ENCODE peak calls at places on chromosomes 2 and 18, in ten cellular contexts. W is sigmoid colon, B is GM20000, P is ovary, J is progenitor cell of endocrine pancreas, E is uterus, N is B cell, O is bronchial epithelial cell, K is lower leg skin, Y is fibroblast of the aortic adventitia. D is an unnamed sample.

GRCh38 chr18:62954341-62954740 is 239.0 kb downstream of the PHLPP1 start:
- DNase-seq in Y (peak; percentile 23), J (no peak), W (no peak), K (no peak), P (no peak), E (no peak), N (no peak), O (peak; percentile 84), B (no peak), D (no peak)

GRCh38 chr2:33204945-33205344 is 258.2 kb downstream of the LTBP1 start:
- DNase-seq in B (peak; percentile 14), P (no peak), W (no peak), K (no peak), J (no peak), N (no peak), O (no peak), Y (no peak), E (no peak), D (no peak)

GRCh38 chr2:218008060-218009040 is 5.6 kb upstream of the TNS1 start:
- DNase-seq in E (no peak), J (no peak), K (no peak), N (no peak), P (no peak), O (no peak), Y (peak; percentile 67), W (no peak), B (no peak), D (no peak)

GRCh38 chr2:175007510-175007909 is 2.3 kb upstream of the CHN1 start:
- DNase-seq in Y (no peak), K (no peak), W (no peak), O (no peak), P (no peak), E (no peak), B (no peak), N (no peak), J (no peak), D (no peak)

GRCh38 chr18:61545281-61546245 is 212.3 kb downstream of the CDH20 start:
- DNase-seq in O (no peak), Y (no peak), W (no peak), B (no peak), P (no peak), K (no peak), J (no peak), N (no peak), E (no peak), D (no peak)

GRCh38 chr2:238629064-238629463 is 202.3 kb downstream of the ASB1 start:
- DNase-seq in W (no peak), B (no peak), P (no peak), J (no peak), O (no peak), K (no peak), E (no peak), Y (no peak), N (no peak), D (no peak)

GRCh38 chr18:49510393-49511115 is 23.5 kb upstream of the C18orf32 start:
- DNase-seq in J (peak; percentile 36), O (peak; percentile 44), P (peak; percentile 42), N (peak; percentile 72), K (no peak), Y (peak; percentile 64), E (peak; percentile 32), B (peak; percentile 56), W (no peak), D (peak; percentile 51)

GRCh38 chr2:124524155-124524910 is 499.2 kb downstream of the CNTNAP5 start:
- DNase-seq in B (no peak), O (no peak), N (no peak), J (no peak), P (no peak), Y (no peak), E (no peak), K (no peak), W (no peak), D (no peak)

DNA sequence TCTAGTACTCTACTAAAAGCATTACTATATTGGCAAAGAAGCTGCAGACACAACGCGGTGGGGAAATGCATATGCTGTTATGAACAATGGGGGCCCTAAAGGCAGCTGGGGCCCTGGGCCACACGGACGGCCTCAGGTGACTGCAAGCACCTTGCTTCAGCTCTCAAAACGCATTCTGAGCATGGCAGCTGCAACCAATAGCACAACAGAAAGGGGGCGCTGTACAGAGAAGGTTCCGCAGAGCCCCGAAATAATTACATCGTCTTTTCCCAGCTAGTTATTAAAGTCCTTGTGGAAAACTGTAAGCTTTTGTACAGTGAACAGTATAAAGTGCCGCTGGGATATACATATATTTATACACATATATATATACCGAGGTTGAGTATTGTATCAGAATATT is 45.3 kb upstream of the PXDN start:
- DNase-seq in N (no peak), B (no peak), J (no peak), P (no peak), O (no peak), W (no peak), E (no peak), K (no peak), Y (no peak), D (no peak)
- TF ChIP-seq CTCF in N (no peak), B (no peak), J (no peak), P (no peak), O (no peak), W (no peak), E (no peak), K (no peak), Y (no peak), D (no peak)

DNA sequence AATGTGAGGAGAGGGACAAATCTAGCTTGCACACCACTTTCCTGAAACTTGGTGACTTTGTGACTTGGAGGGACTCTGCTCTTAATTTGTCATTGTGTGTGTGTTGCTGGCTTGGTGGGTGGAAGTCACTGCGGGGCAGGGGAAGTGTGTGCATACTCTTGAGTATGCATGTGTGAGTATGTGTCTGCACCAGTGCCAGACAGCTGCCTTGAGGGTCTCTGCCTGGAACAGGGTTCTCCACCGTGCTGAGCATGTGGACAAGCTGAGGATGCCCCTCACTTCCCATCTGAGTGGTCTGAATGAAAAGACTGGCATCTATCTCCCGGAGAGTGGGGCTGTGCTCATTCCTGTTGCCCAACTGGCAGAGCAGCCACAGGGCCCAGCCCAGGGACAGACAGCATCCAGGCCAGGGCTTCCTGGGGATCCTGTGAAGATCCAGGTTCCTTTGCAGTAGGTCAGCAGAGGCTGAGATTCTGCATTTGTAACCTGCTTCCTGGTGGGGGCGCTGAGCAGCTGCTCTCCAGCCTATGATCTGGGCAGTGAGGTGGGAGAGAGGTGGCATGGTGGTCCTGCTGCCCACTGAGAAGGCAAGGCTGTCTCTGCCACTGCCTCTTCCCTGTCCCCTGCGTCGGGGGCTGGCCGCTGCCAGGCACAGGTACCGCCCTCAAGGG is 138.9 kb upstream of the HAAO start:
- DNase-seq in B (no peak), P (no peak), N (no peak), O (no peak), W (no peak), J (no peak), Y (no peak), K (no peak), E (no peak), D (no peak)
- TF ChIP-seq CTCF in B (peak; percentile 32), P (no peak), N (no peak), O (peak; percentile 29), W (no peak), J (peak; percentile 53), Y (peak; percentile 22), K (no peak), E (no peak), D (peak; percentile 46)

GRCh38 chr2:234147335-234147861 is 96.9 kb downstream of the SPP2 start:
- DNase-seq in J (no peak), B (no peak), Y (no peak), K (no peak), W (no peak), O (no peak), N (no peak), P (no peak), E (no peak), D (no peak)

GRCh38 chr2:234142530-234142929 is 92.0 kb downstream of the SPP2 start:
- DNase-seq in O (no peak), Y (peak; percentile 20), K (no peak), B (no peak), J (no peak), P (no peak), N (no peak), W (no peak), E (no peak), D (no peak)

GRCh38 chr2:234145057-234145456 is 94.6 kb downstream of the SPP2 start:
- DNase-seq in N (no peak), P (no peak), W (no peak), E (no peak), B (no peak), O (no peak), J (no peak), Y (no peak), K (no peak), D (no peak)

GRCh38 chr2:234145511-234145910 is 95.0 kb downstream of the SPP2 start:
- DNase-seq in Y (no peak), W (no peak), N (no peak), E (no peak), P (no peak), B (no peak), J (no peak), O (no peak), K (no peak), D (no peak)

DNA sequence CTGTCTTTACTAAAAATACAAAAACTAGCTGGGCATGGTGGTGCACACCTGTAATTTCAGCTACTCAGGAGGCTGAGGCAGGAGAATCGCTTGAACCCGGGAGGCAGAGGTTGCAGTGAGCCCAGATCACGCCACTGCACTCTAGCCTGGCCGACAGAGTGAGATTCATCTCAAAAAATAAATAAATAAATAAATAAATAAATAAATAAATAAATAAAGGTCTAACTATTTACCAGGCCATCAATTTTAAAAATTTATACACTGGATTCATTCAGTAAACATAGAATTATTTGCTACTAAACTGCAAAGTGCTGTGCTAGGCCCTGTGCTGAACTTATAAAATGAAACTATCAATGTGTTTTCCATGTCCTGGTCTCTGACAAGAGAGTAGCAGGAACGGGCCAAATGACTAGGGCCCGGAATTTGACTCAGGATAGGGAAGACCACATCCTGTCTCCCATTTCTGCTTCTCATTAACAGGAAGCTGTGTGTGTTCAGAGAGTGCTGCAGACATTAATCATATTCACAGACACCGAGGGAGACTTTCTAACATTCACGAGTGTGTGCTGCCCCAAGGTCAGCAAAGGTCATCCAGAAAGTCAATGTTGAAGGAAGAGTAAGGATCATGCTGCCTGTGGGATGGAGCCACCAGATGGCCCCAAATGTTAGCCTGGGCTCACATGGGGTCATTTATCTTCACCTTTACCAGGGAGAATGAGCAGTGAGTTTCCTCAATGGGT is 95.8 kb downstream of the SPP2 start:
- DNase-seq in Y (peak; percentile 76), J (no peak), K (no peak), E (no peak), P (no peak), N (no peak), O (peak; percentile 82), B (no peak), W (no peak), D (no peak)
- TF ChIP-seq CTCF in Y (no peak), J (no peak), K (no peak), E (no peak), P (no peak), N (no peak), O (no peak), B (no peak), W (no peak), D (no peak)

GRCh38 chr2:62300925-62301324 is 105.0 kb downstream of the B3GNT2 start:
- DNase-seq in B (no peak), E (no peak), N (no peak), W (no peak), J (no peak), P (no peak), Y (no peak), O (no peak), K (no peak), D (no peak)

GRCh38 chr2:62293490-62294212 is 97.7 kb downstream of the B3GNT2 start:
- DNase-seq in B (no peak), N (no peak), J (no peak), K (peak; percentile 55), W (peak; percentile 82), P (peak; percentile 40), O (peak; percentile 72), E (peak; percentile 29), Y (peak; percentile 33), D (no peak)

GRCh38 chr2:62296833-62297641 is 101.1 kb downstream of the B3GNT2 start:
- DNase-seq in W (no peak), J (no peak), Y (no peak), N (no peak), P (no peak), B (no peak), E (no peak), K (no peak), O (no peak), D (no peak)

GRCh38 chr2:62296034-62296832 is 100.3 kb downstream of the B3GNT2 start:
- DNase-seq in B (no peak), N (no peak), E (no peak), O (no peak), Y (no peak), K (no peak), P (no peak), J (no peak), W (no peak), D (no peak)

DNA sequence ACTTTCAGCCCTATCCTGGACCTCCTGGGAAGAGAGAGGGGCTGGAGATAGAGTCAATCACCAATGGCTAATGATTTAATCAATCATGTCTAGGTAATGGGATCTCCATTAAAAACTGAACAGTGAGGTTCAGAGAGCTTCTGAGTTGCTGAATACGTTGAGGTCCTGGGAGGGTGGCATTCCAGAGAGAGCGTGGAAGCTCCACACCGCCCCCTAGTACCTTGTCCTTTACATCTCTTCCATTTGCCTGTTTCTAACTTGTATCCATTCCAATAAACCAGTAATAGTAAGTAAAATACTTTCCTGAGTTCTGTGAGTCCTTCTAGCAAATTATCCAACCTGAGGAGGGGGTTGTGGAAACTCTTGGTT is 101.7 kb downstream of the B3GNT2 start:
- DNase-seq in O (no peak), W (no peak), J (no peak), P (no peak), E (no peak), B (no peak), K (no peak), N (no peak), Y (no peak), D (no peak)
- TF ChIP-seq CTCF in O (peak; percentile 23), W (no peak), J (peak; percentile 44), P (no peak), E (no peak), B (no peak), K (no peak), N (no peak), Y (peak; percentile 16), D (no peak)

D was measured in neural crest cell.